ENCODE peak calls at places on chromosomes 11 and 22, in eight cellular contexts. P is NCI-H2081; L is left ventricle myocardium inferior; C is tibial nerve; H is bronchial epithelial cell; U is RWPE1; G is ELR; F is stimulated activated CD4-positive, alpha-beta T cell treated with anti-CD3 and anti-CD28 coated beads, Interleukin-4, amount 100 ng/mL, for 48 hours. V is an unnamed sample.

GRCh38 chr11:100830978-100831732 is 144.1 kb downstream of the ARHGAP42 start:
- DNase-seq in P (no peak), U (peak; percentile 35), F (no peak), H (peak; percentile 75), C (no peak), G (peak; percentile 77), L (no peak), V (peak; percentile 38)

GRCh38 chr22:23823331-23823791 is 15.4 kb downstream of the DERL3 start:
- DNase-seq in P (no peak), L (no peak), H (no peak), F (no peak), U (no peak), G (no peak), C (no peak), V (peak; percentile 77)

GRCh38 chr11:64019106-64020031 is 16.4 kb upstream of the FLRT1 start:
- DNase-seq in P (no peak), G (no peak), H (no peak), C (no peak), F (no peak), U (no peak), L (peak; percentile 59), V (peak; percentile 65)

GRCh38 chr11:60634151-60634550 is 65.3 kb upstream of the MS4A8 start:
- DNase-seq in U (no peak), G (peak; percentile 1), C (no peak), L (no peak), P (peak; percentile 19), F (no peak), H (peak; percentile 1), V (no peak)

GRCh38 chr22:47190276-47190956 is 428.0 kb downstream of the TBC1D22A start:
- DNase-seq in P (no peak), L (no peak), H (no peak), G (no peak), F (no peak), U (no peak), C (peak; percentile 7), V (peak; percentile 48)

GRCh38 chr22:36702832-36703210 is 731 bp downstream of the CACNG2 start:
- DNase-seq in F (no peak), C (no peak), U (no peak), P (peak; percentile 5), L (no peak), G (no peak), H (no peak), V (no peak)

GRCh38 chr11:122750047-122750446 is 88.3 kb upstream of the CRTAM start:
- DNase-seq in U (no peak), P (no peak), C (no peak), L (no peak), H (no peak), G (no peak), F (no peak), V (no peak)

GRCh38 chr11:62400760-62401159 is 18.1 kb upstream of the SCGB1A1 start:
- DNase-seq in C (peak; percentile 85), G (no peak), H (no peak), P (no peak), F (no peak), L (peak; percentile 85), U (no peak), V (peak; percentile 93)

GRCh38 chr11:73217131-73217809 is 811 bp upstream of the P2RY2 start:
- DNase-seq in C (no peak), F (no peak), P (no peak), G (no peak), H (no peak), L (no peak), U (no peak), V (peak; percentile 54)

GRCh38 chr11:104968856-104969776 is 742 bp upstream of the CASP4 start:
- DNase-seq in C (no peak), U (no peak), L (peak; percentile 25), G (peak; percentile 19), H (no peak), P (peak; percentile 43), F (no peak), V (peak; percentile 29)

V was measured in heart left ventricle.